ENCODE peak calls at places on chromosomes 3 and 15, in five cellular contexts. N is tibial artery, D is upper lobe of right lung, W is lower lobe of right lung, J is MM.1S. V is an unnamed sample.

GRCh38 chr3:70608434-70608833 is 296.0 kb upstream of the MDFIC2 start:
- DNase-seq in N (no peak), D (no peak), W (no peak), J (no peak), V (no peak)

GRCh38 chr15:69820819-69821218 is 276.9 kb downstream of the TLE3 start:
- DNase-seq in N (no peak), D (no peak), W (no peak), J (no peak), V (no peak)

GRCh38 chr3:7503431-7503830 is 642.5 kb downstream of the GRM7 start:
- DNase-seq in N (no peak), D (no peak), W (no peak), J (no peak), V (no peak)

GRCh38 chr3:70264122-70264780 is 48.2 kb downstream of the MDFIC2 start:
- DNase-seq in N (no peak), D (no peak), W (no peak), J (no peak), V (no peak)

GRCh38 chr15:43189296-43189695 is 4.1 kb downstream of the CCNDBP1 start:
- DNase-seq in N (no peak), D (no peak), W (no peak), J (no peak), V (no peak)

GRCh38 chr15:25719101-25719985 is 143.8 kb downstream of the ATP10A start:
- DNase-seq in N (no peak), D (peak; percentile 40), W (no peak), J (no peak), V (no peak)

GRCh38 chr3:29914861-29915524 is 634.1 kb downstream of the RBMS3 start:
- DNase-seq in N (no peak), D (no peak), W (no peak), J (no peak), V (no peak)

GRCh38 chr3:69671082-69671952 is 67.9 kb upstream of the MITF start:
- DNase-seq in N (no peak), D (no peak), W (no peak), J (peak; percentile 39), V (peak; percentile 24)

GRCh38 chr15:81184188-81184587 is 12.5 kb upstream of the IL16 start:
- DNase-seq in N (peak; percentile 62), D (no peak), W (peak; percentile 73), J (no peak), V (no peak)

GRCh38 chr15:78072080-78072892 is 5.2 kb downstream of the TBC1D2B start:
- DNase-seq in N (peak; percentile 64), D (no peak), W (no peak), J (no peak), V (no peak)

GRCh38 chr3:126816323-126816722 is 112.3 kb downstream of the CHCHD6 start:
- DNase-seq in N (no peak), D (no peak), W (no peak), J (no peak), V (no peak)

GRCh38 chr3:186400677-186401076 is 38.6 kb upstream of the DGKG start:
- DNase-seq in N (no peak), D (no peak), W (no peak), J (no peak), V (no peak)

GRCh38 chr3:187342255-187342654 is 25.9 kb upstream of the RTP4 start:
- DNase-seq in N (no peak), D (no peak), W (no peak), J (no peak), V (no peak)

GRCh38 chr15:56963719-56964118 is 45.3 kb downstream of the TCF12 start:
- DNase-seq in N (no peak), D (no peak), W (no peak), J (no peak), V (no peak)

GRCh38 chr3:66363133-66363532 is 137.7 kb downstream of the LRIG1 start:
- DNase-seq in N (no peak), D (no peak), W (no peak), J (no peak), V (no peak)

GRCh38 chr15:73802336-73803105 is 49.4 kb upstream of the INSYN1 start:
- DNase-seq in N (peak; percentile 67), D (no peak), W (no peak), J (no peak), V (peak; percentile 64)

GRCh38 chr3:154901263-154901662 is 178.9 kb upstream of the MME start:
- DNase-seq in N (no peak), D (no peak), W (no peak), J (no peak), V (no peak)

GRCh38 chr15:66955001-66955516 is 110.3 kb upstream of the SMAD3 start:
- DNase-seq in N (no peak), D (no peak), W (no peak), J (no peak), V (no peak)

GRCh38 chr15:47812436-47813109 is 95.3 kb downstream of the SEMA6D start:
- DNase-seq in N (no peak), D (no peak), W (no peak), J (peak; percentile 73), V (no peak)

GRCh38 chr3:151307131-151307530 is 9.5 kb downstream of the GPR87 start:
- DNase-seq in N (no peak), D (no peak), W (no peak), J (no peak), V (no peak)

GRCh38 chr15:46467041-46467440 is 832.2 kb downstream of the SQOR start:
- DNase-seq in N (no peak), D (no peak), W (no peak), J (no peak), V (no peak)

GRCh38 chr3:175002732-175003143 is 143.6 kb downstream of the NAALADL2 start:
- DNase-seq in N (no peak), D (no peak), W (no peak), J (no peak), V (no peak)

GRCh38 chr3:182795383-182795782 is 2.1 kb downstream of the ATP11B start:
- DNase-seq in N (no peak), D (no peak), W (no peak), J (peak; percentile 75), V (no peak)

GRCh38 chr3:63046580-63046979 is 171.4 kb upstream of the CADPS start:
- DNase-seq in N (no peak), D (no peak), W (no peak), J (no peak), V (no peak)

GRCh38 chr3:196227629-196228493 is 11.5 kb downstream of the SLC51A start:
- DNase-seq in N (no peak), D (no peak), W (no peak), J (no peak), V (no peak)

GRCh38 chr3:101195951-101196713 is 124.2 kb downstream of the IMPG2 start:
- DNase-seq in N (no peak), D (no peak), W (no peak), J (peak; percentile 73), V (no peak)
- H3K27ac ChIP-seq in N (peak overlapping the region; percentile 2), D (no peak overlapping the region), W (no peak overlapping the region), J (no peak overlapping the region), V (no peak overlapping the region)

GRCh38 chr3:197485143-197485542 is 70.6 kb downstream of the BDH1 start:
- DNase-seq in N (no peak), D (no peak), W (no peak), J (no peak), V (no peak)

GRCh38 chr3:197487911-197488391 is 67.8 kb downstream of the BDH1 start:
- DNase-seq in N (peak; percentile 38), D (no peak), W (no peak), J (no peak), V (peak; percentile 50)

GRCh38 chr3:197484204-197484901 is 71.4 kb downstream of the BDH1 start:
- DNase-seq in N (no peak), D (no peak), W (no peak), J (no peak), V (no peak)

GRCh38 chr3:197490098-197490497 is 65.7 kb downstream of the BDH1 start:
- DNase-seq in N (no peak), D (no peak), W (peak; percentile 57), J (no peak), V (no peak)

GRCh38 chr3:197486861-197487260 is 68.9 kb downstream of the BDH1 start:
- DNase-seq in N (no peak), D (no peak), W (no peak), J (no peak), V (no peak)
- TF ChIP-seq CTCF in N (no peak), D (no peak), W (no peak), J (no peak), V (no peak)

DNA sequence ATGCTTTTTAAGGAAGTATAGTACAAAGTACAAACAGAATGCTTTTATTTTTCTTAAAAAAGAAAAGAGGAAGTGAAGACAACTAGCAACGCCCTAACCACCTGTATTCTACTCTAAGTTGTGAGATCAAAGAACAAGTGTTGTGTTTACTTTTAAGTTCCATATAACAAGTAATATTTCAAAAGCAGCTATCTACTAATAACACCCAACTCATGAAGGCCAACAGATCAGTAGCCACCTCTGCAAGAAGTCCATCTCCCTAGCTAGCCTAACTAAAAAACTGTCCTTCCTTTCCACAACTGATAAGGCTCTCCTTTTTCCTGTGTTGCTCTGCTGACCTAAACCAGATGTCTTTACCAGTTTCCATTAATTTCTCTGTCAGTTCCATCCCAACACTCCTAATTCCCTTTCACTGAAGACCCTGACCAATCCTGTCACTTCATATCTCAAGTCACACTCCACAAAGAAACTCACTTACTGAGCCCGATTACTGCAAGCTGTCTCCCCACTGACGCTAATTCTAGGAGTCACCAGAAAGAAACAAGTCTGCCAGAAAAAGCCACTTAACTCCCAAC is 26.9 kb downstream of the PHC3 start:
- DNase-seq in N (no peak), D (no peak), W (no peak), J (peak; percentile 77), V (no peak)
- H3K4me3 ChIP-seq in N (no peak overlapping the region), D (no peak overlapping the region), W (no peak overlapping the region), J (peak overlapping the region; percentile 32), V (no peak overlapping the region)

DNA sequence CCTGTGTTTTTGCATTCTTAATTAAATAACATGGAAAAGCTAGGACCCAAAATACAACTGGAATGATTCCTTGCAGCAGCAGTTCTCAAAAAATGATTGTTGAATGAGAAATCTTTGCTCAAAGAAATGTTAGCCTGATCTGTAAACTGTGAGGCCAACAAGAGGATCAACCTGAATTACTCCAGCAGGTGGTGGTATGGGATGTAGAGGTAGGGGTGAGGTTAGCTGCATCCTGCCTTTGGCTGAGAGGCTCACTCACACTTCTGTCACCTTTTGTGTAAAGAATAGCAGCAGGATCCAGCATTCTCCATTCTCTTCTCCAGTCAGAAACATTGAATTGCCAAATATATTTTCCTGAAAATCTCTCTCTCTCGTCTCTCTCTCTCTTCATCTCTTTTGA is 26.5 kb upstream of the FAM98B start:
- DNase-seq in N (no peak), D (no peak), W (no peak), J (no peak), V (no peak)
- H3K27ac ChIP-seq in N (no peak overlapping the region), D (no peak overlapping the region), W (no peak overlapping the region), J (no peak overlapping the region), V (no peak overlapping the region)